ENCODE peak calls at places on chromosomes 7 and 10, in five cellular contexts. One of them, this sample, is unnamed.

GRCh38 chr7:43872401-43873165 is 3.3 kb upstream of the MRPS24 start:
- DNase-seq in Peyer's patch: peak
- DNase-seq in K562: peak
- DNase-seq in lower leg skin: peak
- DNase-seq in ovary: no peak
- DNase-seq in this sample: no peak

GRCh38 chr10:78953124-78954008 is 115.4 kb upstream of the ZMIZ1 start:
- DNase-seq in Peyer's patch: no peak
- DNase-seq in K562: peak
- DNase-seq in lower leg skin: no peak
- DNase-seq in ovary: peak
- DNase-seq in this sample: no peak

GRCh38 chr10:46257099-46257498 is 29.7 kb upstream of the ANTXRL start:
- DNase-seq in Peyer's patch: no peak
- DNase-seq in K562: no peak
- DNase-seq in lower leg skin: no peak
- DNase-seq in ovary: no peak
- DNase-seq in this sample: peak

GRCh38 chr7:135499818-135500217 is 10.1 kb downstream of the CNOT4 start:
- DNase-seq in Peyer's patch: no peak
- DNase-seq in K562: no peak
- DNase-seq in lower leg skin: no peak
- DNase-seq in ovary: no peak
- DNase-seq in this sample: no peak

GRCh38 chr7:134702366-134703240 is 56.0 kb downstream of the BPGM start:
- DNase-seq in Peyer's patch: no peak
- DNase-seq in K562: no peak
- DNase-seq in lower leg skin: no peak
- DNase-seq in ovary: no peak
- DNase-seq in this sample: no peak

GRCh38 chr7:2288986-2289611 is 25.1 kb downstream of the SNX8 start:
- DNase-seq in Peyer's patch: no peak
- DNase-seq in K562: no peak
- DNase-seq in lower leg skin: no peak
- DNase-seq in ovary: no peak
- DNase-seq in this sample: no peak

GRCh38 chr7:156947120-156947843 is 2.2 kb upstream of the NOM1 start:
- DNase-seq in Peyer's patch: peak
- DNase-seq in K562: no peak
- DNase-seq in lower leg skin: no peak
- DNase-seq in ovary: no peak
- DNase-seq in this sample: no peak

GRCh38 chr10:79178614-79179403 is 110.0 kb downstream of the ZMIZ1 start:
- DNase-seq in Peyer's patch: no peak
- DNase-seq in K562: peak
- DNase-seq in lower leg skin: no peak
- DNase-seq in ovary: peak
- DNase-seq in this sample: no peak

GRCh38 chr10:125206618-125207017 is 46.3 kb upstream of the CTBP2 start:
- DNase-seq in Peyer's patch: no peak
- DNase-seq in K562: no peak
- DNase-seq in lower leg skin: no peak
- DNase-seq in ovary: no peak
- DNase-seq in this sample: no peak

GRCh38 chr7:79340212-79340611 is 113.3 kb downstream of the MAGI2 start:
- DNase-seq in Peyer's patch: no peak
- DNase-seq in K562: no peak
- DNase-seq in lower leg skin: no peak
- DNase-seq in ovary: no peak
- DNase-seq in this sample: no peak
- TF ChIP-seq POLR2A in Peyer's patch: no peak
- TF ChIP-seq POLR2A in K562: no peak
- TF ChIP-seq POLR2A in lower leg skin: no peak
- TF ChIP-seq POLR2A in ovary: no peak
- TF ChIP-seq POLR2A in this sample: no peak

DNA sequence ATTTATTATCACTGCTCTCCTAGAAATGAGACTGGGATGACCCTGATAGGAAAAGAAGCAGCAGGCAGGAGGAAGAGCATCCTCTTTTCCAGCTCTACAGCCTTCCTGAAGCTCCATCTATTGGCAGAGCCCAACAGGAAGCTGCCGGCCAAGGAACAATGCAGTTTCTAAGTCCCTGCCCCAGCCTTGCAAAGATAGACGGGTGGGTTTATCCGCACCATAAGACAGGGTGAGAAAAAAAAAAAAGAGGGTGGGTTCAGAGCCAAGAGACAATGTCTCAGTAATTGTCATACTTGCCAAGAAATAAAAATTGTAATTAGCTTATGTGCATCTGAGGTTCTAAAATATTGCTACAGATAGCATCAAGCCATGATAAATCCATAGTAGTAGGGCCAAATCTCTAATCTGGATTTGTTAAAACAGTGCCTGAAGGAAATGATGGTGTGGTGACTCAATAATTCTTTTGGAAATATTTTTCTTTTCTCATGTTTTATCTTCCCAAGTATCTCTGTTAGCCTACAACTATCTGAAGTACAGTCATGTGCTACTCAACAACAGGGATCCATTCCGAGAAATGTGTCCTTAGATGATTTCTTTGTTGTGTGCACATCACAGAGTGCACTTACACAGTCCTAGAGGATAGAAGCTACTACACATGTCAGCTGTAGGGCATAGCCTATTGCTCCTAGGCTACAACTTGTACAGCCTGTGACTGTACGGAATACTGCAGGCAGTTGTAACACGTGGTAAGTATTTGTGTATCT is 242.9 kb upstream of the CXCL12 start:
- DNase-seq in Peyer's patch: no peak
- DNase-seq in K562: no peak
- DNase-seq in lower leg skin: no peak
- DNase-seq in ovary: no peak
- DNase-seq in this sample: no peak
- TF ChIP-seq CTCF in Peyer's patch: no peak
- TF ChIP-seq CTCF in K562: no peak
- TF ChIP-seq CTCF in lower leg skin: no peak
- TF ChIP-seq CTCF in ovary: no peak
- TF ChIP-seq CTCF in this sample: no peak

GRCh38 chr10:69315610-69316312 is 37.5 kb downstream of the HK1 start:
- DNase-seq in Peyer's patch: no peak
- DNase-seq in K562: peak
- DNase-seq in lower leg skin: no peak
- DNase-seq in ovary: no peak
- DNase-seq in this sample: no peak
- TF ChIP-seq POLR2A in Peyer's patch: no peak
- TF ChIP-seq POLR2A in K562: peak
- TF ChIP-seq POLR2A in lower leg skin: no peak
- TF ChIP-seq POLR2A in ovary: no peak
- TF ChIP-seq POLR2A in this sample: no peak

GRCh38 chr10:128633864-128634541 is 507.8 kb upstream of the MKI67 start:
- DNase-seq in Peyer's patch: no peak
- DNase-seq in K562: no peak
- DNase-seq in lower leg skin: no peak
- DNase-seq in ovary: no peak
- DNase-seq in this sample: no peak
- TF ChIP-seq CTCF in Peyer's patch: no peak
- TF ChIP-seq CTCF in K562: peak
- TF ChIP-seq CTCF in lower leg skin: no peak
- TF ChIP-seq CTCF in ovary: no peak
- TF ChIP-seq CTCF in this sample: no peak

GRCh38 chr7:44999245-45000095 is 531 bp upstream of the CCM2 start:
- DNase-seq in Peyer's patch: peak
- DNase-seq in K562: peak
- DNase-seq in lower leg skin: peak
- DNase-seq in ovary: peak
- DNase-seq in this sample: peak
- TF ChIP-seq POLR2A in Peyer's patch: no peak
- TF ChIP-seq POLR2A in K562: peak
- TF ChIP-seq POLR2A in lower leg skin: no peak
- TF ChIP-seq POLR2A in ovary: no peak
- TF ChIP-seq POLR2A in this sample: peak

This sample was measured in upper lobe of left lung.